ENCODE peak calls at places on chromosomes 16 and 17, in seven cellular contexts. D is heart left ventricle, Y is GM23338, N is AG04450, L is tibial nerve, E is neural progenitor cell, V is Peyer's patch. J is an unnamed sample.

GRCh38 chr16:87608400-87608985 is 6.2 kb downstream of the JPH3 start:
- DNase-seq in D (peak; percentile 59), Y (peak; percentile 89), N (peak; percentile 13), L (peak; percentile 29), E (peak; percentile 87), V (no peak), J (no peak)

GRCh38 chr16:2483160-2483559 is 8.2 kb downstream of the TBC1D24 start:
- DNase-seq in D (no peak), Y (no peak), N (no peak), L (no peak), E (no peak), V (no peak), J (no peak)

GRCh38 chr16:21650517-21650916 is 1.9 kb downstream of the IGSF6 start:
- DNase-seq in D (no peak), Y (no peak), N (no peak), L (no peak), E (no peak), V (no peak), J (no peak)

GRCh38 chr17:73371285-73371684 is 59.5 kb upstream of the CDC42EP4 start:
- DNase-seq in D (no peak), Y (no peak), N (peak; percentile 73), L (no peak), E (no peak), V (no peak), J (peak; percentile 66)

GRCh38 chr16:78995441-78995840 is 605.1 kb downstream of the MAF start:
- DNase-seq in D (no peak), Y (no peak), N (no peak), L (no peak), E (no peak), V (no peak), J (no peak)

GRCh38 chr17:56658648-56659047 is 65.1 kb downstream of the NOG start:
- DNase-seq in D (no peak), Y (no peak), N (no peak), L (no peak), E (no peak), V (no peak), J (no peak)

GRCh38 chr16:74275031-74275636 is 21.5 kb upstream of the PSMD7 start:
- DNase-seq in D (no peak), Y (peak; percentile 19), N (no peak), L (no peak), E (no peak), V (no peak), J (no peak)

GRCh38 chr17:80264048-80264792 is 3.6 kb downstream of the RNF213 start:
- DNase-seq in D (no peak), Y (no peak), N (no peak), L (no peak), E (no peak), V (no peak), J (no peak)

GRCh38 chr17:50214986-50215730 is 13.7 kb upstream of the COL1A1 start:
- DNase-seq in D (no peak), Y (no peak), N (no peak), L (no peak), E (no peak), V (no peak), J (no peak)

GRCh38 chr17:4901108-4901647 is 1.7 kb downstream of the CHRNE start:
- DNase-seq in D (no peak), Y (no peak), N (no peak), L (no peak), E (no peak), V (no peak), J (no peak)

DNA sequence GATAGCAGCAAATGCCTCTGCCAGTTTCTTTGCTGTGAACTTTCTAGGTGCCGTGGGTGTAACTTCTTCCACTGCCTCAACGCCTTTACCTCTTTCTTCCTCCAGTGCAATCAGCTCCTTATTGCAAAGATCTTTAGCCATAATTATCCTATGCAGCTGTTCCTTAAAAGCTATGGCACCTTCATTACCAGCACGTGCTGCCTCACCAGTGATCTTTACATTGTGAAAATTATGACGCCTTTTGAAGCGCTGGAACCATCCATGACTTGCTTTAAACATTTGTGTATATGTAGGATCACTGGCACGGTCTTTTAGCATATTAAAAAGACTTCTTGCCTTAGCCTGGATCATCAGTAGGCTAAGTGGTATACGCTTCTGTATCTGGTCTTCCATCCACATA is 8.0 kb downstream of the PTRH2 start:
- DNase-seq in D (no peak), Y (no peak), N (no peak), L (no peak), E (no peak), V (no peak), J (no peak)
- H3K4me3 ChIP-seq in D (no peak overlapping the region), Y (no peak overlapping the region), N (no peak overlapping the region), L (no peak overlapping the region), E (no peak overlapping the region), V (no peak overlapping the region), J (no peak overlapping the region)

DNA sequence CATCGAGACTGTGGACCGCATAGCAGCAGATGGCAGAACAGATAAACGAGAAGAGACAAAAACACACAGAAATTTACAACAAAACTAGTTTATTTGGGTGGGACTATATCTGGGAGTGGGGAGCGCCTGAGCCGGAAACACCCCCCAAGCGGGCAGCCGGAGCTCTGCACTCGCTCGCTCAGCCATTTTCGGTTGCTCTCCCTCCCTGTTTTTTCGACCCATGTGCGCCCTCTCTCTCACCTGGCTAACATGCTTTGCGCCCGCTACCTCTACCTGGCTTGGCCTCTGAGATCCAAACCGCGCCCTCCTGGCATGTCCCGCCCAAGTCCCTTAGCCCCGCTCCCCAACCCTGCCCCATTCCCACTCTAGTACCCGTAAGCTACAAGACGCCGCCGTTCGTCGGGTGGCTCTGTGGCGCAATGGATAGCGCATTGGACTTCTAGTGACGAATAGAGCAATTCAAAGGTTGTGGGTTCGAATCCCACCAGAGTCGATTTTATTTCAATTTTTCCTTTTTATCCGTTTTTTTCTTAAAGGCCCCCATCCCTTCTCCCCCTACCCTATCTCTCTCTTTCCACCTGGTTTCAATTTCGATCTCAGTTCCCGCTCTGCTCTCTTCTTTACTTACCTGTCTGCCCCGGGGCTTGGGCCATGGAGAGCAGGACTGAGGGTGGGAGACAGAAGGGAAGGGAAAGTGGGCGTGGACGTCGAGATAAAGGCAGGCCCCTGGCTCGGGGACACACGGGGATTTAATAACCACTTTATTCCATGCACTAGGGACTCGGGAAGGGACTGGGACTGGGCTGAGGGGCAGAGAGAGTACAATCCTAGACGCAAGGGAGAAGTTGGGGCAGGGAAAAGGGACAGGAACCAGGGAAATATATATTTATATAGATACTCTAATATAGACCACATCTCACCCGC is 2.5 kb upstream of the ALOXE3 start:
- DNase-seq in D (peak; percentile 41), Y (peak; percentile 90), N (no peak), L (no peak), E (peak; percentile 87), V (peak; percentile 66), J (no peak)
- TF ChIP-seq CTCF in D (no peak), Y (peak; percentile 52), N (peak; percentile 36), L (peak; percentile 8), E (peak; percentile 47), V (peak; percentile 17), J (peak; percentile 44)

GRCh38 chr17:17412331-17412730 is 64.5 kb upstream of the MED9 start:
- DNase-seq in D (no peak), Y (no peak), N (no peak), L (no peak), E (no peak), V (no peak), J (no peak)

GRCh38 chr17:17415006-17415405 is 61.8 kb upstream of the MED9 start:
- DNase-seq in D (no peak), Y (no peak), N (no peak), L (no peak), E (no peak), V (no peak), J (no peak)

GRCh38 chr17:17413215-17413792 is 63.5 kb upstream of the MED9 start:
- DNase-seq in D (no peak), Y (no peak), N (no peak), L (no peak), E (no peak), V (no peak), J (no peak)

GRCh38 chr17:17414316-17414937 is 62.4 kb upstream of the MED9 start:
- DNase-seq in D (peak; percentile 35), Y (no peak), N (no peak), L (peak; percentile 59), E (no peak), V (no peak), J (no peak)

GRCh38 chr17:17413821-17414220 is 63.0 kb upstream of the MED9 start:
- DNase-seq in D (no peak), Y (no peak), N (no peak), L (no peak), E (no peak), V (no peak), J (no peak)
- H3K4me3 ChIP-seq in D (no peak overlapping the region), Y (no peak overlapping the region), N (no peak overlapping the region), L (peak overlapping the region; percentile 7), E (no peak overlapping the region), V (peak overlapping the region; percentile 9), J (no peak overlapping the region)

GRCh38 chr17:27529230-27529796 is 73.1 kb downstream of the KSR1 start:
- DNase-seq in D (no peak), Y (no peak), N (no peak), L (no peak), E (no peak), V (no peak), J (no peak)
- TF ChIP-seq CTCF in D (no peak), Y (no peak), N (peak; percentile 10), L (no peak), E (no peak), V (no peak), J (no peak)

GRCh38 chr17:44222112-44222869 is 2.8 kb upstream of the UBTF start:
- DNase-seq in D (peak; percentile 89), Y (peak; percentile 86), N (no peak), L (peak; percentile 67), E (peak; percentile 84), V (peak; percentile 78), J (no peak)
- H3K4me3 ChIP-seq in D (peak overlapping the region; percentile 96), Y (peak overlapping the region; percentile 96), N (peak overlapping the region; percentile 83), L (peak overlapping the region; percentile 85), E (peak overlapping the region; percentile 86), V (peak overlapping the region; percentile 96), J (peak overlapping the region; percentile 89)

GRCh38 chr16:48862087-48862532 is 252.1 kb upstream of the N4BP1 start:
- DNase-seq in D (no peak), Y (peak; percentile 60), N (peak; percentile 29), L (no peak), E (peak; percentile 23), V (no peak), J (no peak)
- TF ChIP-seq CTCF in D (no peak), Y (peak; percentile 63), N (peak; percentile 31), L (no peak), E (peak; percentile 52), V (no peak), J (peak; percentile 8)